ENCODE peak calls at places on chromosomes 1 and 21, in four cellular contexts. W is A549, H is HCT116, V is endothelial cell of umbilical vein. C is an unnamed sample.

GRCh38 chr1:56429288-56429687 is 150.1 kb downstream of the PLPP3 start:
- DNase-seq in W (no peak), V (no peak), H (no peak), C (no peak)

GRCh38 chr1:19353596-19353995 is 41.5 kb downstream of the SLC66A1 start:
- DNase-seq in H (no peak), W (no peak), V (no peak), C (no peak)

GRCh38 chr1:221309711-221310110 is 430.5 kb downstream of the HLX start:
- DNase-seq in W (no peak), V (no peak), H (no peak), C (no peak)

GRCh38 chr1:94514095-94514727 is 27.3 kb downstream of the F3 start:
- DNase-seq in V (peak; percentile 46), W (peak; percentile 7), H (peak; percentile 42), C (peak; percentile 67)

GRCh38 chr1:118075116-118075515 is 109.9 kb downstream of the SPAG17 start:
- DNase-seq in W (no peak), V (no peak), H (no peak), C (no peak)

GRCh38 chr1:43531453-43531905 is 796 bp downstream of the PTPRF start:
- DNase-seq in V (peak; percentile 44), W (peak; percentile 37), H (no peak), C (no peak)

GRCh38 chr21:21458124-21458631 is 460.0 kb downstream of the NCAM2 start:
- DNase-seq in H (no peak), V (no peak), W (no peak), C (no peak)

GRCh38 chr1:206847337-206847834 is 18.0 kb upstream of the IL20 start:
- DNase-seq in W (no peak), V (no peak), H (no peak), C (no peak)

GRCh38 chr1:174262747-174263241 is 103.5 kb downstream of the RABGAP1L start:
- DNase-seq in V (peak; percentile 68), H (peak; percentile 15), W (peak; percentile 50), C (peak; percentile 56)

GRCh38 chr1:38293530-38293929 is 246.9 kb upstream of the POU3F1 start:
- DNase-seq in H (no peak), W (no peak), V (no peak), C (no peak)

GRCh38 chr1:3481836-3482589 is 27.5 kb downstream of the ARHGEF16 start:
- DNase-seq in W (peak; percentile 76), H (peak; percentile 42), V (peak; percentile 24), C (no peak)

GRCh38 chr1:28913786-28914227 is 562 bp upstream of the EPB41 start:
- DNase-seq in V (no peak), W (no peak), H (no peak), C (no peak)

GRCh38 chr1:218459450-218459849 is 114.3 kb downstream of the TGFB2 start:
- DNase-seq in W (no peak), V (peak; percentile 86), H (no peak), C (peak; percentile 37)

GRCh38 chr1:85243336-85243735 is 16.1 kb downstream of the C1orf52 start:
- DNase-seq in W (no peak), H (no peak), V (no peak), C (no peak)

GRCh38 chr1:203289281-203289981 is 15.9 kb upstream of the BTG2 start:
- DNase-seq in H (no peak), W (no peak), V (no peak), C (peak; percentile 93)

GRCh38 chr1:173581384-173582078 is 21.3 kb downstream of the SLC9C2 start:
- DNase-seq in V (no peak), W (no peak), H (no peak), C (no peak)

GRCh38 chr1:36966242-36966641 is 68.1 kb downstream of the GRIK3 start:
- DNase-seq in H (no peak), W (no peak), V (peak; percentile 7), C (peak; percentile 27)

GRCh38 chr1:227918736-227919135 is 29.0 kb downstream of the WNT9A start:
- DNase-seq in W (no peak), V (no peak), H (no peak), C (no peak)

GRCh38 chr1:14602131-14602530 is 3.6 kb downstream of the KAZN start:
- DNase-seq in W (no peak), H (no peak), V (no peak), C (no peak)

GRCh38 chr1:173867141-173867752 is 542 bp downstream of the GAS5 start:
- DNase-seq in V (no peak), H (no peak), W (no peak), C (no peak)

GRCh38 chr1:93692983-93693591 is 11.4 kb upstream of the BCAR3 start:
- DNase-seq in W (peak; percentile 59), H (peak; percentile 89), V (peak; percentile 77), C (no peak)

GRCh38 chr21:45486443-45487160 is 55.6 kb downstream of the SLC19A1 start:
- DNase-seq in V (no peak), H (no peak), W (no peak), C (no peak)

GRCh38 chr1:92853299-92853698 is 21.5 kb downstream of the RPL5 start:
- DNase-seq in H (no peak), V (no peak), W (no peak), C (peak; percentile 39)

GRCh38 chr1:51622455-51622913 is 5.6 kb downstream of the OSBPL9 start:
- DNase-seq in H (peak; percentile 96), W (peak; percentile 43), V (peak; percentile 55), C (peak; percentile 89)

GRCh38 chr1:60052634-60053033 is 20.9 kb downstream of the C1orf87 start:
- DNase-seq in H (no peak), V (no peak), W (no peak), C (no peak)

GRCh38 chr1:10635992-10636391 is 160.5 kb downstream of the CASZ1 start:
- DNase-seq in V (no peak), H (no peak), W (no peak), C (no peak)

GRCh38 chr1:234656070-234656875 is 46.3 kb upstream of the IRF2BP2 start:
- DNase-seq in V (no peak), W (no peak), H (no peak), C (peak; percentile 49)

GRCh38 chr1:234659538-234659937 is 49.6 kb upstream of the IRF2BP2 start:
- DNase-seq in H (peak; percentile 69), V (peak; percentile 55), W (peak; percentile 69), C (peak; percentile 71)

GRCh38 chr1:234658143-234658542 is 48.2 kb upstream of the IRF2BP2 start:
- DNase-seq in V (no peak), H (peak; percentile 8), W (no peak), C (no peak)

GRCh38 chr1:234655328-234656069 is 45.5 kb upstream of the IRF2BP2 start:
- DNase-seq in V (no peak), W (no peak), H (no peak), C (no peak)

GRCh38 chr1:234656981-234657651 is 47.1 kb upstream of the IRF2BP2 start:
- DNase-seq in W (peak; percentile 85), V (peak; percentile 92), H (peak; percentile 86), C (peak; percentile 96)
- TF ChIP-seq POLR2A in W (no peak), V (no peak), H (no peak), C (no peak)

GRCh38 chr1:2469103-2469940 is 6.8 kb upstream of the PLCH2 start:
- DNase-seq in W (no peak), H (no peak), V (no peak), C (no peak)

GRCh38 chr1:2471159-2471471 is 5.0 kb upstream of the PLCH2 start:
- DNase-seq in V (no peak), H (no peak), W (no peak), C (no peak)

GRCh38 chr1:2472109-2472508 is 4.0 kb upstream of the PLCH2 start:
- DNase-seq in H (no peak), W (no peak), V (no peak), C (no peak)

GRCh38 chr1:2471587-2472001 is 4.5 kb upstream of the PLCH2 start:
- DNase-seq in H (no peak), W (no peak), V (no peak), C (no peak)

GRCh38 chr1:2470290-2471158 is 5.6 kb upstream of the PLCH2 start:
- DNase-seq in W (no peak), V (no peak), H (no peak), C (no peak)
- TF ChIP-seq MAX in W (no peak), V (no peak), H (no peak), C (no peak)

GRCh38 chr21:43764576-43765495 is 11.3 kb downstream of the CSTB start:
- DNase-seq in H (no peak), V (no peak), W (no peak), C (no peak)

GRCh38 chr21:43767980-43768867 is 7.9 kb downstream of the CSTB start:
- DNase-seq in H (peak; percentile 39), V (peak; percentile 32), W (peak; percentile 38), C (peak; percentile 57)

GRCh38 chr21:43767498-43767979 is 8.6 kb downstream of the CSTB start:
- DNase-seq in V (no peak), W (no peak), H (no peak), C (no peak)

GRCh38 chr21:43768868-43769167 is 7.3 kb downstream of the CSTB start:
- DNase-seq in W (no peak), H (no peak), V (no peak), C (no peak)

GRCh38 chr21:43766734-43767497 is 9.2 kb downstream of the CSTB start:
- DNase-seq in V (no peak), H (no peak), W (no peak), C (no peak)
- TF ChIP-seq POLR2A in V (no peak), H (no peak), W (no peak), C (no peak)

DNA sequence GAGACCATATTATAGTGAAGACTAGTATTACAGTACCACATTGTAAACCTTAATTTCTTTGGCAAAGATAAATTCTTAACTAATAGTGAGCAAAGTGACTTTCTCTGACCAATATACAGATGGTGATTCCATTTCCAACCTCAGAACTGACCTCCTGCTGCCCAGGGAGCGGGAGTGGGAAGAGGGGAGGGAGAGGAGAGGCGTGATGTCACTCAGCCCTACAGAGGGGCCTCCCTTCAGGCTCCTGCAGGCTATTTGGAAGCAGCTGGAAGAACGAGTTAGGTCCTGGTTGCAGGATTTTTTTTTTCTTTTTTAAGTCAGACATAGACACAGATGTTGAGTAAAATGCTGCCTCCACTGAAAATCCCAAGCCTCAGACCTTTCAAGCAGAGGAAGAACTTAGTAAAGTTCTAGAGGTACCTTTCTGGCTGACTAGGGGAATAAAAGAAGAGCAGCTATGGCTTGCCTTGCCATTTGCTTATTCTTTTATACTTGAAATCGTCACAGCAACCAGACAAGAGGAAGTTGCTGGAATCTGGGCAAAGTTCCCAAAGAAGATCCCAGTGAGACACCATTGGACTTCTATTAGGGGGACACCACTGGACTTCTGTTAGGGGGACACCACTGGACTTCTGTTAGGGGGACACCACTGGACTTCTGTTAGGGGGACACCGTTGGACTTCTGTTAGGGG is 54.5 kb downstream of the EXO1 start:
- DNase-seq in H (no peak), V (no peak), W (no peak), C (no peak)
- TF ChIP-seq MAX in H (no peak), V (no peak), W (no peak), C (no peak)

GRCh38 chr1:82245345-82246014 is 444.7 kb downstream of the ADGRL2 start:
- DNase-seq in H (no peak), V (no peak), W (no peak), C (no peak)
- TF ChIP-seq POLR2A in H (no peak), V (no peak), W (no peak), C (no peak)

DNA sequence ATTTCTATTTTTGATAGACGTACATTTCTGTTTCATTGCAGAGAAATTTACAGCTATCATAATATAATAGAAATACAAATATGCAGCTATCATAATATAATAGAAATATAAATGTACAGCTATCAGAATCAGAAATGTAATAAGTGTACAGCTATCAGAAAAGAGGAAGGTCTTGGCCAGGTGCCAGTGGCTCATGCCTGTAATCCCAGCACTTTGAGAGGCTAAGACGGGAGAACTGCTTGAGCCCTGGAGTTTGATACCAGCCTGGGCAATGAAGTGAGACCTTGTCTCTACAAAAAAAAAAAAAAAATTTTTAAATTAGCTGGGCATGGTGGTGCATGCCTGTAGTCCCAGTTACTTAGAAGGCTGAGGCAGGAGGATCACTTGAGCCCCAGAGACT is 37.9 kb downstream of the PIGM start:
- DNase-seq in V (no peak), H (no peak), W (no peak), C (no peak)
- TF ChIP-seq MAX in V (no peak), H (no peak), W (no peak), C (no peak)

C was measured in NB4.